ENCODE peak calls at places on chromosomes 5 and 9, in five cellular contexts. F is right atrium auricular region, Y is HCT116, Q is lower lobe of right lung, O is AG04450. X is an unnamed sample.

GRCh38 chr5:176416123-176416924 is at the start of gene CLTB:
- DNase-seq in F (peak), Y (peak), Q (peak), O (no peak), X (peak)

GRCh38 chr9:126117631-126118030 is 209.0 kb upstream of the MVB12B start:
- DNase-seq in F (peak), Y (no peak), Q (no peak), O (no peak), X (no peak)

GRCh38 chr5:78993165-78993564 is 8.1 kb upstream of the ARSB start:
- DNase-seq in F (no peak), Y (no peak), Q (no peak), O (no peak), X (no peak)

GRCh38 chr9:129826759-129827158 is 2.8 kb upstream of the TOR1A start:
- DNase-seq in F (no peak), Y (no peak), Q (no peak), O (no peak), X (no peak)

GRCh38 chr9:29966247-29966646 is 2393.0 kb upstream of the C9orf72 start:
- DNase-seq in F (no peak), Y (no peak), Q (no peak), O (no peak), X (peak)

GRCh38 chr5:168434746-168435321 is 51.4 kb upstream of the RARS1 start:
- DNase-seq in F (no peak), Y (no peak), Q (no peak), O (no peak), X (peak)

GRCh38 chr5:79235578-79236363 is at the start of gene JMY:
- DNase-seq in F (peak), Y (peak), Q (peak), O (peak), X (peak)

GRCh38 chr9:21455320-21455719 is 15.1 kb downstream of the IFNA1 start:
- DNase-seq in F (no peak), Y (peak), Q (no peak), O (no peak), X (peak)

GRCh38 chr9:16705121-16705604 is 165.3 kb downstream of the BNC2 start:
- DNase-seq in F (peak), Y (no peak), Q (peak), O (peak), X (peak)

GRCh38 chr5:84438456-84438855 is 53.8 kb upstream of the EDIL3 start:
- DNase-seq in F (no peak), Y (no peak), Q (no peak), O (no peak), X (peak)

GRCh38 chr9:134863941-134864820 is 16.4 kb upstream of the FCN2 start:
- DNase-seq in F (no peak), Y (no peak), Q (peak), O (no peak), X (no peak)

GRCh38 chr5:175816348-175816747 is 55.0 kb upstream of the CPLX2 start:
- DNase-seq in F (no peak), Y (peak), Q (no peak), O (no peak), X (no peak)

GRCh38 chr5:134874831-134875655 is 872 bp downstream of the TXNDC15 start:
- DNase-seq in F (peak), Y (no peak), Q (peak), O (peak), X (peak)

GRCh38 chr9:128927731-128928411 is 7.1 kb downstream of the PHYHD1 start:
- DNase-seq in F (no peak), Y (peak), Q (peak), O (no peak), X (peak)

GRCh38 chr5:50744761-50745160 is 78.3 kb downstream of the PARP8 start:
- DNase-seq in F (no peak), Y (no peak), Q (no peak), O (peak), X (peak)

GRCh38 chr9:136545966-136546696 is at the start of gene NOTCH1:
- DNase-seq in F (peak), Y (peak), Q (peak), O (peak), X (peak)

GRCh38 chr5:1652873-1653707 is 129.3 kb upstream of the LPCAT1 start:
- DNase-seq in F (no peak), Y (no peak), Q (no peak), O (no peak), X (no peak)

GRCh38 chr5:143649869-143650268 is 162.1 kb upstream of the HMHB1 start:
- DNase-seq in F (no peak), Y (no peak), Q (no peak), O (no peak), X (no peak)

GRCh38 chr5:178150977-178151734 is 2.5 kb downstream of the NHP2 start:
- DNase-seq in F (no peak), Y (no peak), Q (no peak), O (no peak), X (no peak)

GRCh38 chr5:56279979-56280378 is 46.8 kb upstream of the ANKRD55 start:
- DNase-seq in F (no peak), Y (no peak), Q (no peak), O (peak), X (peak)

GRCh38 chr9:137307255-137308101 is 5.4 kb upstream of the NRARP start:
- DNase-seq in F (no peak), Y (no peak), Q (peak), O (no peak), X (no peak)

GRCh38 chr9:16361118-16361517 is 509.4 kb downstream of the BNC2 start:
- DNase-seq in F (no peak), Y (no peak), Q (no peak), O (no peak), X (no peak)

GRCh38 chr5:77590347-77590746 is 48.2 kb downstream of the OTP start:
- DNase-seq in F (no peak), Y (no peak), Q (no peak), O (no peak), X (no peak)

GRCh38 chr5:115415143-115415491 is 118.7 kb upstream of the CCDC112 start:
- DNase-seq in F (no peak), Y (peak), Q (peak), O (no peak), X (peak)

GRCh38 chr9:21904371-21904770 is 89.8 kb downstream of the CDKN2A start:
- DNase-seq in F (no peak), Y (no peak), Q (no peak), O (no peak), X (peak)

GRCh38 chr5:38450627-38451371 is 105.6 kb downstream of the LIFR start:
- DNase-seq in F (no peak), Y (no peak), Q (no peak), O (no peak), X (no peak)

GRCh38 chr9:126392662-126393383 is 66.2 kb downstream of the MVB12B start:
- DNase-seq in F (no peak), Y (no peak), Q (no peak), O (no peak), X (no peak)

GRCh38 chr5:128877476-128877875 is 87.8 kb upstream of the SLC27A6 start:
- DNase-seq in F (no peak), Y (no peak), Q (no peak), O (no peak), X (no peak)

GRCh38 chr9:113566712-113567071 is 103.2 kb downstream of the RGS3 start:
- DNase-seq in F (no peak), Y (no peak), Q (peak), O (no peak), X (no peak)

GRCh38 chr5:14906628-14907027 is 35.0 kb upstream of the ANKH start:
- DNase-seq in F (no peak), Y (no peak), Q (no peak), O (no peak), X (no peak)

GRCh38 chr5:167743685-167744084 is 547.8 kb upstream of the WWC1 start:
- DNase-seq in F (no peak), Y (no peak), Q (no peak), O (peak), X (peak)

GRCh38 chr9:122087406-122088200 is 5.5 kb downstream of the TTLL11 start:
- DNase-seq in F (peak), Y (no peak), Q (no peak), O (peak), X (no peak)

GRCh38 chr9:81737871-81738507 is 48.6 kb upstream of the TLE1 start:
- DNase-seq in F (peak), Y (peak), Q (no peak), O (peak), X (peak)

GRCh38 chr5:10858307-10858706 is 97.3 kb upstream of the DAP start:
- DNase-seq in F (no peak), Y (no peak), Q (no peak), O (no peak), X (no peak)

GRCh38 chr9:70412678-70413426 is 1.6 kb downstream of the KLF9 start:
- DNase-seq in F (peak), Y (no peak), Q (peak), O (no peak), X (peak)

GRCh38 chr9:133307271-133307670 is 28.7 kb downstream of the SURF6 start:
- DNase-seq in F (no peak), Y (no peak), Q (no peak), O (no peak), X (no peak)

GRCh38 chr9:75448955-75449354 is 360.6 kb downstream of the OSTF1 start:
- DNase-seq in F (no peak), Y (no peak), Q (no peak), O (no peak), X (no peak)

GRCh38 chr9:75454043-75454442 is 365.7 kb downstream of the OSTF1 start:
- DNase-seq in F (no peak), Y (no peak), Q (no peak), O (no peak), X (no peak)

GRCh38 chr9:75451045-75451444 is 362.7 kb downstream of the OSTF1 start:
- DNase-seq in F (no peak), Y (no peak), Q (no peak), O (no peak), X (no peak)

GRCh38 chr9:75452512-75452911 is 364.2 kb downstream of the OSTF1 start:
- DNase-seq in F (no peak), Y (no peak), Q (no peak), O (no peak), X (no peak)

GRCh38 chr9:75451505-75451904 is 363.2 kb downstream of the OSTF1 start:
- DNase-seq in F (no peak), Y (no peak), Q (no peak), O (no peak), X (no peak)
- H3K4me3 ChIP-seq in F (no peak), Y (no peak), Q (no peak), O (no peak), X (no peak)

GRCh38 chr9:123099548-123099947 is 66.1 kb downstream of the GPR21 start:
- DNase-seq in F (no peak), Y (no peak), Q (no peak), O (no peak), X (no peak)

GRCh38 chr9:123099042-123099441 is 65.6 kb downstream of the GPR21 start:
- DNase-seq in F (no peak), Y (no peak), Q (no peak), O (no peak), X (no peak)

GRCh38 chr9:123104807-123105206 is 71.3 kb downstream of the GPR21 start:
- DNase-seq in F (no peak), Y (no peak), Q (no peak), O (no peak), X (no peak)

GRCh38 chr9:123105490-123105889 is 72.0 kb downstream of the GPR21 start:
- DNase-seq in F (no peak), Y (no peak), Q (no peak), O (no peak), X (no peak)

GRCh38 chr9:123102380-123103113 is 69.1 kb downstream of the GPR21 start:
- DNase-seq in F (no peak), Y (no peak), Q (no peak), O (peak), X (peak)
- TF ChIP-seq CTCF in F (peak), Y (peak), Q (peak), O (peak), X (peak)

GRCh38 chr5:133111299-133111698 is 59.5 kb downstream of the HSPA4 start:
- DNase-seq in F (peak), Y (peak), Q (peak), O (peak), X (peak)

GRCh38 chr5:133113331-133114061 is 61.7 kb downstream of the HSPA4 start:
- DNase-seq in F (no peak), Y (no peak), Q (no peak), O (peak), X (peak)

GRCh38 chr5:133110709-133111108 is 58.9 kb downstream of the HSPA4 start:
- DNase-seq in F (no peak), Y (no peak), Q (no peak), O (no peak), X (no peak)

GRCh38 chr5:133114166-133114932 is 62.5 kb downstream of the HSPA4 start:
- DNase-seq in F (no peak), Y (no peak), Q (no peak), O (no peak), X (no peak)

DNA sequence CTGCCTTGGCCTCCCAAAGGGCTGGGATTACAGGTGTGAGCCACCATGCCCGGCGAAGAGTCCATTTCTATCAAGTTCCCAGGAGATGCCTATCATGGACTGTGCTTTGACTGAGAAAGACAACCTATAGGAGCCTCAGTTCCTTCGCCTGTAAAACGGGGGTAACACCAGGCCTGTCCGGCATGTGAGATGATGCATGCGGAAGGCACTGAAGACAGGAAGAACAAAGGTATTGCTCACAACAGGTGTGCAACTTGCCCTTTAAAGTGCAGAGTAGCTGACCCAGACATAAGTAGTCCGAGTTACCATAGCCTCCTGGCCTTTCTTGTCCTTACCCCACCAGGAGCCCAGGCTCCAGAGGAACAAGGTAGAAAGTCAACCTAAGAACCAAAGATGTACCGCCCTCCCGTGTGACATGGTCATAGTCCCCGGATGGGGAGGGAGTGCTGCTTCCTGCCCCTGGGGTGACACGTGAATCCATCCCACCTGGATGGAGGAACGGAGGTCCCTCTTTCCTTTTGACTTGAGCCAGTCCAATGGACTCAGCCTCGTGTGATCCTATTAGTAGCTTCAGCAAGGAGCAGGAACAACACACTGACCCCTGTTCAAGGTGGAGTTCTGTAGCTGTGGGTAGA is 60.3 kb downstream of the HSPA4 start:
- DNase-seq in F (no peak), Y (no peak), Q (no peak), O (no peak), X (no peak)
- H3K27ac ChIP-seq in F (no peak), Y (no peak), Q (no peak), O (no peak), X (no peak)

DNA sequence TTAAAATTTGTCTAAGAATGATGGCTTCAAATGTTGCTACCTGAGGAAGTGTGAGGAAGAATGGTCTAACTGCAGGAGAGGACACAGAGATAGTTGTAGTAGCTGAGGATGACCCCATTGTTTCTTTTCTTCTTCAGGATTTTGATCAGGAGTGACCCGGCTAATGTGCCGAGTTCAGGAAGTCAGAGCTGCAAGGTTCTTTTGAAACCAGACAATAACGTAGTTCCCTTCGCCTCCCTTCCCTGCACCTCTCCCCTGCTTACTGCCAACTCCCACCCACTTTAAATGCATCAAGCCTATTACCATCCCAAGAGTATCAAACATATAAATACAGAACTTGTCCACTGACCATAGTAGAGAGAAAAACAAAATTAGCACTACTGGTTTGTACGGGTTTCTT is 23.3 kb upstream of the ELAVL2 start:
- DNase-seq in F (no peak), Y (no peak), Q (no peak), O (no peak), X (no peak)
- H3K4me3 ChIP-seq in F (no peak), Y (no peak), Q (no peak), O (no peak), X (no peak)

GRCh38 chr9:99298660-99299059 is 76.6 kb downstream of the SEC61B start:
- DNase-seq in F (no peak), Y (no peak), Q (no peak), O (no peak), X (no peak)

GRCh38 chr9:99300103-99300439 is 78.0 kb downstream of the SEC61B start:
- DNase-seq in F (no peak), Y (no peak), Q (no peak), O (no peak), X (no peak)

GRCh38 chr9:99296375-99296951 is 74.4 kb downstream of the SEC61B start:
- DNase-seq in F (no peak), Y (no peak), Q (no peak), O (no peak), X (no peak)

GRCh38 chr9:99300603-99301002 is 78.5 kb downstream of the SEC61B start:
- DNase-seq in F (no peak), Y (no peak), Q (no peak), O (no peak), X (no peak)

DNA sequence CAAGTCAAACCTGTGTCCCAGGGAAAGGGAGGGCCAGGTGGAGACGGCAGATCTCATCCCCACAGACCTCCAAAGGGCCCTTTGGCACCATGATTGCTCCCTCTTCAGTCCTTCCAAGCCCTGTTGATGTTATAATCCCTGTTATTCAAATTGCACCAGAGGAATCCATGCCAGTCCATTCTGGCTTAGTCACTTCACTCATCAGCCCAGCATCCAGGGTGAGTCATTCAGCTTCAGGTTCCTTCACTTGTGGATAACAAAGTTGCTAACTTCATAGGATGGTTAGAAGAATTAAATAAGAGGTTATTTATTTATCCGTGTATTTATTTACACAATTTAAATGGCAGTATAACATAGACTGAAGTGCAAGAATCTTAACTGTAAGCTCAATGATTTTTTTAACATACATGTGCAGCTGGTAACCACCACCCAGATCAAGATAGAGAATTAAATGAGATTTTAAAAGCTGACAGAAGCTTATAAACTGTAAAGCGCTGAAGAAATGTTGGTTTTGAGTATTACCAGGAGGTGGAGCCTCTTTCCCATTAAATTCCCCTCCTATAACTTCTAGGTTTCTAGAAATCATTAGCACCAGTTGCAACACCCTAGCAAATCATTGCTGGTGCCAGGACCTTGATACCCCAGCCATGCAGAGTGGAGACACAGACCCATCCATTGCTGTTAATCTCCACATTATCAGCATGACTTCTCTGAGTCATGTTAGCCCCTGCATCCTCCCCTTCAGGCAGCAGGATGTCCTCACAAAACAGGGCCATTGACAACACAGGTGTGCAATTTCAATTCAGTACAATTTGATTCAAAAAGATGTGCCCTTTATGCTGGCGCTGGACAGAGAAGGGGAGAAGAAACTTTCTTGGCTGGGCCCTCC is 77.4 kb downstream of the SEC61B start:
- DNase-seq in F (no peak), Y (no peak), Q (no peak), O (peak), X (peak)
- TF ChIP-seq CTCF in F (peak), Y (peak), Q (no peak), O (no peak), X (peak)

GRCh38 chr9:104798209-104798995 is 34.5 kb downstream of the NIPSNAP3B start:
- DNase-seq in F (no peak), Y (no peak), Q (no peak), O (no peak), X (no peak)

GRCh38 chr9:104800068-104800785 is 36.3 kb downstream of the NIPSNAP3B start:
- DNase-seq in F (no peak), Y (no peak), Q (no peak), O (no peak), X (no peak)

GRCh38 chr9:104795857-104796256 is 31.9 kb downstream of the NIPSNAP3B start:
- DNase-seq in F (no peak), Y (no peak), Q (no peak), O (no peak), X (no peak)

GRCh38 chr9:104794070-104794469 is 30.1 kb downstream of the NIPSNAP3B start:
- DNase-seq in F (no peak), Y (no peak), Q (no peak), O (no peak), X (no peak)

DNA sequence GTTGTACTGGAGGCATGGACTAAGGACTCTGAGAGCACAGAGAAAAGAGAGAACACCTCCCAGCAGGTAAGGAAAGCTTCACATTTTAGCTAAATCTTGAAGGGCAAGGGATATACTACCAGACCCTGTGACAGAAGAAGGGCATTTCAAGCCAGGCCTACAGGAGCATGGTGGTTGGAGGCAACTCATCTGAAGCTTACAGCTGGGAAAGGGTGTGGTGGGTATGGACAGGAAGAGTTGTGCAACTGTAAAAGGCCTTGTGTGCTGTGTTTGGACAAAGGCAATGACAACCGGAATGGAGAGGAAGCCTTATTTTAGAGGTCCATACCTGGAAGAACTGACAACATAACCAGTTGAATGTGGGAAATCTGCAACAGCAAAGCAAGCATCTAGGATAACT is 31.2 kb downstream of the NIPSNAP3B start:
- DNase-seq in F (no peak), Y (no peak), Q (no peak), O (no peak), X (no peak)
- H3K27ac ChIP-seq in F (no peak), Y (no peak), Q (no peak), O (no peak), X (no peak)

X was measured in brain microvascular endothelial cell.